ENCODE peak calls at places on chromosomes 7 and 10, in nine cellular contexts. H, D, S, K, I, E, Q, V and B are unnamed samples.
A peak's percentile ranks its signal among the peaks of the same experiment; 100 is the strongest.

GRCh38 chr10:129320340-129320739 is 146.7 kb upstream of the MGMT start:
- DNase-seq in H (no peak), D (no peak), S (no peak), K (no peak), I (no peak), E (no peak), Q (no peak), V (no peak), B (no peak)

GRCh38 chr10:98292976-98293375 is 25.0 kb upstream of the LOXL4 start:
- DNase-seq in H (no peak), D (no peak), S (no peak), K (no peak), I (no peak), E (no peak), Q (no peak), V (no peak), B (no peak)

GRCh38 chr10:105679781-105680180 is 1038.7 kb downstream of the SORCS3 start:
- DNase-seq in H (no peak), D (no peak), S (no peak), K (no peak), I (no peak), E (no peak), Q (no peak), V (no peak), B (no peak)

GRCh38 chr10:43594944-43595589 is 11.2 kb upstream of the ZNF485 start:
- DNase-seq in H (no peak), D (no peak), S (no peak), K (peak; percentile 76), I (peak; percentile 50), E (no peak), Q (no peak), V (no peak), B (peak; percentile 92)

GRCh38 chr7:29495618-29496017 is 68.0 kb upstream of the PRR15 start:
- DNase-seq in H (no peak), D (no peak), S (no peak), K (no peak), I (no peak), E (no peak), Q (peak; percentile 67), V (peak; percentile 26), B (no peak)

GRCh38 chr10:3484306-3485187 is 300.5 kb downstream of the KLF6 start:
- DNase-seq in H (no peak), D (no peak), S (no peak), K (peak; percentile 68), I (peak; percentile 73), E (no peak), Q (peak; percentile 86), V (no peak), B (no peak)

GRCh38 chr10:47079177-47079580 is 168.0 kb downstream of the PTPN20 start:
- DNase-seq in H (no peak), D (no peak), S (no peak), K (no peak), I (peak; percentile 67), E (no peak), Q (no peak), V (no peak), B (peak; percentile 14)

GRCh38 chr7:131835141-131835540 is 278.7 kb upstream of the PODXL start:
- DNase-seq in H (no peak), D (no peak), S (no peak), K (no peak), I (no peak), E (no peak), Q (no peak), V (no peak), B (no peak)

GRCh38 chr10:57513637-57514036 is 754.1 kb downstream of the IPMK start:
- DNase-seq in H (no peak), D (no peak), S (no peak), K (no peak), I (no peak), E (no peak), Q (no peak), V (peak; percentile 11), B (no peak)

GRCh38 chr7:102834999-102835398 is 77.8 kb upstream of the LRRC17 start:
- DNase-seq in H (no peak), D (no peak), S (no peak), K (peak; percentile 34), I (peak; percentile 91), E (peak; percentile 73), Q (no peak), V (no peak), B (no peak)